ENCODE peak calls at places on chromosomes 16 and 17, in four cellular contexts. C is stimulated activated CD4-positive, alpha-beta T cell treated with anti-CD3 and anti-CD28 coated beads, Interleukin-4, amount 100 ng/mL, for 4 hours; I is substantia nigra; T is pancreas. E is an unnamed sample.

GRCh38 chr17:10099051-10099571 is 99.3 kb downstream of the GAS7 start:
- DNase-seq in C (no peak), I (no peak), T (no peak), E (no peak)

GRCh38 chr17:32546031-32546444 is 59.2 kb downstream of the CDK5R1 start:
- DNase-seq in C (no peak), I (peak), T (no peak), E (no peak)

GRCh38 chr16:67000384-67001158 is 12.2 kb downstream of the CES4A start:
- DNase-seq in C (peak), I (peak), T (peak), E (peak)

GRCh38 chr17:68511671-68512246 is 471 bp upstream of the PRKAR1A start:
- DNase-seq in C (peak), I (peak), T (peak), E (peak)

GRCh38 chr17:32854177-32854576 is 22.7 kb downstream of the MYO1D start:
- DNase-seq in C (no peak), I (no peak), T (no peak), E (no peak)

GRCh38 chr17:82053130-82053529 is 1.4 kb downstream of the GPS1 start:
- DNase-seq in C (no peak), I (no peak), T (no peak), E (no peak)

GRCh38 chr17:17635126-17635525 is 43.6 kb upstream of the PEMT start:
- DNase-seq in C (no peak), I (no peak), T (no peak), E (no peak)

GRCh38 chr16:9053006-9053601 is 38.3 kb upstream of the HAPSTR1 start:
- DNase-seq in C (no peak), I (peak), T (peak), E (no peak)

GRCh38 chr17:75864448-75864871 is 9.3 kb upstream of the WBP2 start:
- DNase-seq in C (no peak), I (no peak), T (no peak), E (no peak)

GRCh38 chr16:69443809-69444611 is 19.6 kb downstream of the CYB5B start:
- DNase-seq in C (no peak), I (no peak), T (no peak), E (no peak)

GRCh38 chr17:46865100-46865499 is 13.7 kb downstream of the WNT9B start:
- DNase-seq in C (no peak), I (no peak), T (no peak), E (no peak)

GRCh38 chr17:68277807-68278206 is 13.1 kb downstream of the SLC16A6 start:
- DNase-seq in C (no peak), I (no peak), T (no peak), E (no peak)

GRCh38 chr17:49898547-49899490 is 51.0 kb upstream of the TAC4 start:
- DNase-seq in C (no peak), I (no peak), T (no peak), E (no peak)

GRCh38 chr16:57775661-57776469 is 26.4 kb downstream of the KIFC3 start:
- DNase-seq in C (no peak), I (peak), T (no peak), E (no peak)

GRCh38 chr17:75459246-75459589 is 2.8 kb downstream of the TMEM94 start:
- DNase-seq in C (no peak), I (no peak), T (no peak), E (no peak)

GRCh38 chr16:4899474-4899846 is 37.5 kb downstream of the PPL start:
- DNase-seq in C (no peak), I (no peak), T (no peak), E (no peak)

GRCh38 chr17:40485851-40486512 is 15.4 kb downstream of the TNS4 start:
- DNase-seq in C (no peak), I (no peak), T (no peak), E (peak)

GRCh38 chr17:79970576-79971068 is 65.0 kb downstream of the TBC1D16 start:
- DNase-seq in C (no peak), I (peak), T (no peak), E (peak)

GRCh38 chr16:53915452-53916160 is 211.7 kb downstream of the FTO start:
- DNase-seq in C (no peak), I (no peak), T (no peak), E (no peak)

GRCh38 chr16:19119564-19119963 is 5.8 kb downstream of the ITPRIPL2 start:
- DNase-seq in C (no peak), I (no peak), T (no peak), E (no peak)

GRCh38 chr17:44389723-44390202 is 314 bp upstream of the ITGA2B start:
- DNase-seq in C (no peak), I (no peak), T (no peak), E (no peak)

E was measured in activated CD4-positive, alpha-beta T cell treated with anti-CD3 and anti-CD28 coated beads for 4 hours.